ENCODE peak calls at places on chromosomes 6 and 20, in five cellular contexts. U is GM12878, Y is HepG2, Q is H1, N is K562. J is an unnamed sample.

GRCh38 chr6:31729979-31730630 is 1.0 kb upstream of the DDAH2 start:
- DNase-seq in U (no peak), Y (peak; percentile 36), Q (peak; percentile 96), N (peak; percentile 98), J (peak; percentile 95)

GRCh38 chr6:57006101-57006500 is 40.4 kb upstream of the KIAA1586 start:
- DNase-seq in U (no peak), Y (no peak), Q (no peak), N (no peak), J (no peak)

GRCh38 chr20:61096463-61096862 is 155.6 kb upstream of the CDH4 start:
- DNase-seq in U (no peak), Y (no peak), Q (no peak), N (no peak), J (no peak)

GRCh38 chr6:140773276-140773675 is 1359.4 kb upstream of the GJE1 start:
- DNase-seq in U (no peak), Y (no peak), Q (no peak), N (no peak), J (no peak)

GRCh38 chr6:118963003-118963402 is 28.0 kb upstream of the MCM9 start:
- DNase-seq in U (no peak), Y (no peak), Q (no peak), N (no peak), J (no peak)

GRCh38 chr6:130362128-130362527 is 3.7 kb upstream of the TMEM200A start:
- DNase-seq in U (no peak), Y (peak; percentile 25), Q (peak; percentile 50), N (peak; percentile 15), J (peak; percentile 19)

GRCh38 chr6:74114428-74114827 is 418.4 kb downstream of the CD109 start:
- DNase-seq in U (no peak), Y (no peak), Q (no peak), N (no peak), J (no peak)

GRCh38 chr20:41278936-41279335 is 38.6 kb downstream of the ZHX3 start:
- DNase-seq in U (no peak), Y (no peak), Q (no peak), N (no peak), J (no peak)

GRCh38 chr20:13784893-13785715 is at the start of the genes ESF1 and NDUFAF5:
- DNase-seq in U (peak; percentile 95), Y (peak; percentile 99), Q (peak; percentile 94), N (peak; percentile 77), J (peak; percentile 92)

GRCh38 chr20:40319741-40320499 is 369.1 kb downstream of the MAFB start:
- DNase-seq in U (no peak), Y (no peak), Q (no peak), N (no peak), J (no peak)

GRCh38 chr6:106227612-106228507 is 97.7 kb downstream of the ATG5 start:
- DNase-seq in U (no peak), Y (no peak), Q (no peak), N (no peak), J (no peak)

GRCh38 chr6:7261030-7261841 is 51.8 kb downstream of the SSR1 start:
- DNase-seq in U (no peak), Y (peak; percentile 96), Q (peak; percentile 90), N (peak; percentile 82), J (peak; percentile 91)

GRCh38 chr20:40650707-40651106 is 38.3 kb downstream of the MAFB start:
- DNase-seq in U (no peak), Y (no peak), Q (no peak), N (no peak), J (no peak)

GRCh38 chr6:63509652-63510352 is 62.5 kb upstream of the LOC128125822 start:
- DNase-seq in U (no peak), Y (peak; percentile 99), Q (no peak), N (no peak), J (no peak)

GRCh38 chr6:39428152-39428551 is 105.7 kb upstream of the KCNK16 start:
- DNase-seq in U (no peak), Y (no peak), Q (no peak), N (no peak), J (no peak)

GRCh38 chr20:24378651-24379050 is 90.8 kb upstream of the SYNDIG1 start:
- DNase-seq in U (no peak), Y (no peak), Q (no peak), N (no peak), J (no peak)

GRCh38 chr6:39280247-39280731 is 33.9 kb downstream of the KCNK17 start:
- DNase-seq in U (no peak), Y (no peak), Q (no peak), N (peak; percentile 39), J (no peak)

GRCh38 chr6:98787961-98788360 is 46.4 kb upstream of the POU3F2 start:
- DNase-seq in U (no peak), Y (no peak), Q (peak; percentile 57), N (no peak), J (peak; percentile 49)

GRCh38 chr6:154071236-154071635 is 32.2 kb downstream of the OPRM1 start:
- DNase-seq in U (no peak), Y (no peak), Q (no peak), N (no peak), J (no peak)

GRCh38 chr6:156955494-156956183 is 178.5 kb downstream of the ARID1B start:
- DNase-seq in U (no peak), Y (no peak), Q (no peak), N (no peak), J (no peak)

GRCh38 chr6:160931378-160932343 is 59.9 kb upstream of the MAP3K4 start:
- DNase-seq in U (no peak), Y (no peak), Q (no peak), N (no peak), J (no peak)

GRCh38 chr20:11277170-11277569 is 603.4 kb upstream of the JAG1 start:
- DNase-seq in U (no peak), Y (no peak), Q (no peak), N (no peak), J (no peak)

GRCh38 chr20:11275740-11276139 is 601.9 kb upstream of the JAG1 start:
- DNase-seq in U (no peak), Y (no peak), Q (no peak), N (no peak), J (no peak)

GRCh38 chr20:11271920-11272594 is 598.3 kb upstream of the JAG1 start:
- DNase-seq in U (no peak), Y (no peak), Q (no peak), N (no peak), J (no peak)

GRCh38 chr20:11271319-11271718 is 597.5 kb upstream of the JAG1 start:
- DNase-seq in U (no peak), Y (peak; percentile 30), Q (peak; percentile 66), N (no peak), J (peak; percentile 76)

DNA sequence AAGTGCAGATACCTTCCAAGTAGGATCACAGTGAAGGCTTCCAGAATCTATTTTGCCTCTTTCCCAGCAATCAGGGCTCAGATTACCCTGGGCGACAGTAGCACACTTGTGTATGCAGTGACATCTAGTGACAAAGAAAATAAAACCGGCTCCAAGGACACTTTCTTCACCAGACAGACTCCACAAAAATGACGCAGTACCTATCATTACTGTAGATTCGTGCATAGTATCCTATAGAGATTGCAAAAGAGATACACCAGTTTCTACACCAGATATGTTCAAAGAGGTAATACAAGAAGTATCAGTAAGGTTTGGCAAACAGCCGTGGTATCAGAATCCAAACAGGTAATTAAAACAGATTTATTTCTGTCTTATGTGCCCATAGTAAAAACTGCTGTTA is 600.3 kb upstream of the JAG1 start:
- DNase-seq in U (no peak), Y (peak; percentile 75), Q (no peak), N (no peak), J (no peak)
- TF ChIP-seq ATF2 in U (no peak), Y (no peak), Q (no peak), N (no peak), J (no peak)

DNA sequence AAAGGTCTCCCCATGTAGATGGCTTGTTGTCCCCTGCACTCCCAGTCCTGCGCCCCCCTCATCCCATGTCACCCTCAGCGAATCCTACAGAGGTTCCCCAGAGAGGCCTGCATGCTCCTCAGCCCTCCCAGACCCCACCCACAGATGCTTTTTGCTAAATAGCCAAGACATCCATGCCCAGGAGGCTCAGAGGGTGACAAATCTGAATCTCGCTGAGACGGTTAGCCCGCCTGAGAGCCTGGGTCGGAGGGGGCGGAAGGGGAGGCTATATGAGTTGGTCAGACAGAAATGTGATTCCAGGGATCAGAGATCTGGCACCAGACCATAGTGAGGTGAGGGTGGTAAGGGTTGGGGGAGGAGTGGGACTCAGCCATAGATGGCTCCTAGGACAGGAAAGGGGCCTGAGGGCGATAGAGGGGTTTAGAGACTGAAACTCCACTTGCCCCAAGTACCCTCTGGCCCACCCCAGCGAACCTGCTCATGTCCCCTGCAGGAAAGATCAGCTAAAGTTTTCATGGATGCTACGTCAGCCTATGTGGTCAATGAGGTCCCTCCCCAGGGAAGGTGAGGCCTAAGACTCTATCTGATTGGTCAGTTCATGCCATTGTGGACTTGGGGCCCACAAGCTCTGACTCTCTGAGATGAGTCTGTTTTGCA is 33.2 kb downstream of the TFEB start:
- DNase-seq in U (no peak), Y (no peak), Q (no peak), N (peak; percentile 39), J (no peak)
- TF ChIP-seq ATF2 in U (no peak), Y (no peak), Q (no peak), N (no peak), J (no peak)

GRCh38 chr20:36384022-36384619 is 78.0 kb downstream of the DLGAP4 start:
- DNase-seq in U (no peak), Y (peak; percentile 79), Q (peak; percentile 90), N (peak; percentile 91), J (peak; percentile 88)
- TF ChIP-seq ATF2 in U (no peak), Y (peak; percentile 99), Q (peak; percentile 91), N (peak; percentile 83), J (peak; percentile 97)

DNA sequence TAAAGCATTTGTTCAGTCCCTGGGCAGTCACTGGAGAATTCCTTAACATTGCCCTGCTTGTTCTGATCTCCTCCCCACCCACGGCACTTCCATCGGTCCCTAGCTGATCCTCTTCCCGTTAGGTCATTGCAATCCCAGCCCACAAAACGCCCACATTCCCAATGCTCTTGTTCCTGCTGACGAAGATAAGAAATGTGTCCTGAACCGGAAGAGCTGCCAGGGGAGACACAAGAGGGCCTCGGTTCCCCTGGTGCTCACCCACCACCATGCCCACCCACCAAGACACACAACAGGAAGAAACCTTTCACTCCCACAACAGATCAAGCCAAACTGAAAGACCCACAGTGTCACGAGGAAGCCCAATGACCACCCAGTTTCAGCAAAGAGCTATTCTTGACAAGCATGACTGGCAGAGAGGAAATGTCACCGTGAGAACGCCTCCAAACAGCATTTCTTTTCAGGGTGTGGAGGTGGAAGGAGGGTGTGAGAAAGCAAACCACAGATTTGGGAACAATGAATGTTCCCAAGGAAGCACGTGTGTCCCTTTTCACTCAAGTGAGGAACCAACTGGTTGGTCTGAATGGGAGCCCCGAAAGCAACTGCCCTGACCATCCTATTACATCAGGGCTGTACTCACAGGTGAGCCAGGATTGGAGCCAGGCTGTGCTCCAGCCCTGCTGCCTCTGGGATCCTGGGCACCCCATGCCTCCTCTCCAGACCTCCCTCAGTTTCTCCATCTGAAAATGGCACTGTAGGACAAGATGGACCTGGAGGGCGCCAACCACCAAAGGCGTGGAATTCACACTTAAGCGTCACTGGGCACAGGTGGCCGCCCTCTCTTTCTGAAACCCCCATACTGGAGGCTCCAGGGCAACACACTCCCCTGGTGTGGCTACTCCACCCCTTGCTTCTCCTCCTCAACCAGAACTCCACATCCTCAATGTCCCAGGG is 97.5 kb downstream of the ZMYND8 start:
- DNase-seq in U (peak; percentile 98), Y (no peak), Q (no peak), N (no peak), J (no peak)
- TF ChIP-seq ATF2 in U (peak; percentile 91), Y (no peak), Q (no peak), N (no peak), J (no peak)